ENCODE peak calls at places on chromosomes 3 and 15, in five cellular contexts. L is K562, Q is cardiac muscle cell, F is GM23338, B is PC-3. A is an unnamed sample.

GRCh38 chr3:134378384-134378783 is 4.1 kb upstream of the AMOTL2 start:
- DNase-seq in L (peak; percentile 38), Q (peak; percentile 70), F (peak; percentile 89), B (peak; percentile 35), A (no peak)

GRCh38 chr15:71469393-71469792 is 341.0 kb upstream of the NR2E3 start:
- DNase-seq in L (no peak), Q (no peak), F (peak; percentile 37), B (no peak), A (no peak)

GRCh38 chr3:32948625-32949445 is 2.6 kb upstream of the CCR4 start:
- DNase-seq in L (no peak), Q (no peak), F (no peak), B (no peak), A (no peak)

GRCh38 chr3:187139126-187139894 is at the start of gene RPL39L:
- DNase-seq in L (peak; percentile 95), Q (peak; percentile 91), F (peak; percentile 97), B (peak; percentile 88), A (peak; percentile 45)

GRCh38 chr3:8532251-8532831 is 30.7 kb downstream of the LMCD1 start:
- DNase-seq in L (no peak), Q (no peak), F (no peak), B (peak; percentile 80), A (no peak)

GRCh38 chr15:71199384-71200351 is 84.4 kb downstream of the THSD4 start:
- DNase-seq in L (no peak), Q (no peak), F (peak; percentile 17), B (no peak), A (no peak)

GRCh38 chr3:41163399-41163798 is 35.9 kb upstream of the CTNNB1 start:
- DNase-seq in L (no peak), Q (peak; percentile 40), F (no peak), B (no peak), A (no peak)

GRCh38 chr15:68626739-68627138 is 47.9 kb downstream of the CORO2B start:
- DNase-seq in L (no peak), Q (no peak), F (no peak), B (peak; percentile 11), A (no peak)

GRCh38 chr3:14520149-14520548 is 20.0 kb downstream of the GRIP2 start:
- DNase-seq in L (peak; percentile 47), Q (no peak), F (no peak), B (no peak), A (no peak)

GRCh38 chr3:10352146-10352911 is 31.4 kb upstream of the SEC13 start:
- DNase-seq in L (no peak), Q (peak; percentile 60), F (no peak), B (peak; percentile 70), A (peak; percentile 86)

GRCh38 chr3:57673158-57673557 is 19.7 kb downstream of the DENND6A start:
- DNase-seq in L (no peak), Q (no peak), F (no peak), B (no peak), A (no peak)

GRCh38 chr15:90868261-90868689 is at the start of gene FURIN:
- DNase-seq in L (peak; percentile 56), Q (no peak), F (no peak), B (peak; percentile 83), A (no peak)

GRCh38 chr3:158094235-158094916 is 11.8 kb downstream of the SHOX2 start:
- DNase-seq in L (no peak), Q (no peak), F (peak; percentile 78), B (no peak), A (no peak)

GRCh38 chr3:185688808-185689207 is 102.7 kb downstream of the SENP2 start:
- DNase-seq in L (no peak), Q (peak; percentile 94), F (no peak), B (peak; percentile 99), A (peak; percentile 90)

GRCh38 chr3:184811999-184812844 is at the start of gene VPS8:
- DNase-seq in L (peak; percentile 99), Q (peak; percentile 97), F (peak; percentile 97), B (peak; percentile 97), A (peak; percentile 91)

GRCh38 chr3:122619040-122619439 is 41.6 kb downstream of the PARP15 start:
- DNase-seq in L (no peak), Q (peak; percentile 7), F (no peak), B (peak; percentile 71), A (no peak)

GRCh38 chr15:74384566-74385441 is 17.4 kb upstream of the CYP11A1 start:
- DNase-seq in L (no peak), Q (no peak), F (no peak), B (peak; percentile 88), A (no peak)

GRCh38 chr3:15660055-15660940 is 58.8 kb downstream of the BTD start:
- DNase-seq in L (no peak), Q (no peak), F (no peak), B (peak; percentile 75), A (no peak)

GRCh38 chr3:183317886-183318845 is 65.1 kb downstream of the B3GNT5 start:
- DNase-seq in L (no peak), Q (peak; percentile 46), F (no peak), B (peak; percentile 89), A (no peak)

GRCh38 chr15:74955796-74956647 is 550 bp downstream of the RPP25 start:
- DNase-seq in L (peak; percentile 74), Q (peak; percentile 82), F (peak; percentile 79), B (no peak), A (no peak)

GRCh38 chr3:116059421-116060096 is 385.7 kb downstream of the LSAMP start:
- DNase-seq in L (peak; percentile 10), Q (peak; percentile 29), F (peak; percentile 52), B (peak; percentile 88), A (peak; percentile 49)

GRCh38 chr3:17307889-17308288 is 423.1 kb downstream of the PLCL2 start:
- DNase-seq in L (no peak), Q (no peak), F (peak; percentile 36), B (no peak), A (no peak)

GRCh38 chr15:42118650-42119531 is 24.5 kb upstream of the PLA2G4D start:
- DNase-seq in L (no peak), Q (peak; percentile 45), F (peak; percentile 59), B (peak; percentile 48), A (no peak)

GRCh38 chr3:167718582-167718981 is 16.1 kb downstream of the PDCD10 start:
- DNase-seq in L (peak; percentile 15), Q (no peak), F (no peak), B (no peak), A (no peak)

GRCh38 chr3:171346582-171346981 is 113.6 kb downstream of the TNIK start:
- DNase-seq in L (no peak), Q (no peak), F (no peak), B (no peak), A (no peak)

GRCh38 chr15:90561344-90562244 is 31.9 kb downstream of the CRTC3 start:
- DNase-seq in L (no peak), Q (peak; percentile 67), F (no peak), B (no peak), A (peak; percentile 49)

GRCh38 chr15:28919201-28919627 is 33.4 kb downstream of the APBA2 start:
- DNase-seq in L (no peak), Q (no peak), F (peak; percentile 35), B (peak; percentile 43), A (no peak)

GRCh38 chr15:90106522-90107117 is 4.4 kb upstream of the IDH2 start:
- DNase-seq in L (no peak), Q (peak; percentile 54), F (no peak), B (peak; percentile 75), A (no peak)

GRCh38 chr15:43370975-43371974 is at the start of the genes TUBGCP4 and ZSCAN29:
- DNase-seq in L (peak; percentile 96), Q (peak; percentile 81), F (peak; percentile 95), B (peak; percentile 82), A (peak; percentile 26)

GRCh38 chr15:44468713-44469385 is 41.4 kb downstream of the CTDSPL2 start:
- DNase-seq in L (no peak), Q (peak; percentile 50), F (no peak), B (peak; percentile 58), A (peak; percentile 3)

GRCh38 chr15:37016287-37016686 is 84.1 kb downstream of the MEIS2 start:
- DNase-seq in L (no peak), Q (peak; percentile 82), F (no peak), B (no peak), A (no peak)

DNA sequence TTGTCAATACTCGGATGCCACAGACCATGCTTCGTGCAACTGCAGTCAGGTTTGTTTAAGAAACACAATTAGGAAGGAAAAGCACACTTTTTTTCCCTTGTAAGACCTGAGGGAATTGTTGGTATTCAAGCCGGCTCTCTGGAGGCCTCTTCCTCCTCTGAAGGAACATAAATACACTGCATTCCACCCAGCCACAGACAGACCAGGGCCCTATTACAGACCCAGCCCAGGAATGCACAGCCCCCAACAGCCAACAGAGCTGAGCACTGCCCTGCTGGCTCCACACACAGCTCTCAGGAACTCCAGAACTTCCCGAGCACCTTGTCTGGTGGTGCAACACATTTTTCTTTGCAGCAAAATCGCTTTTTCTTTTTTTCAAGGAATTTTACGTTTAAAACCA is 488.7 kb upstream of the PROK2 start:
- DNase-seq in L (no peak), Q (peak; percentile 91), F (peak; percentile 73), B (no peak), A (peak; percentile 80)
- H3K27ac ChIP-seq in L (no peak overlapping the region), Q (no peak overlapping the region), F (no peak overlapping the region), B (no peak overlapping the region), A (peak overlapping the region; percentile 80)

GRCh38 chr15:78004919-78005634 is 72.4 kb downstream of the TBC1D2B start:
- DNase-seq in L (no peak), Q (peak; percentile 94), F (no peak), B (peak; percentile 3), A (peak; percentile 83)
- TF ChIP-seq CTCF in L (no peak), Q (peak; percentile 32), F (no peak), B (no peak), A (peak; percentile 48)

GRCh38 chr3:55159711-55160110 is 231.9 kb upstream of the LRTM1 start:
- DNase-seq in L (no peak), Q (no peak), F (no peak), B (no peak), A (no peak)

GRCh38 chr3:55162031-55162784 is 234.3 kb upstream of the LRTM1 start:
- DNase-seq in L (no peak), Q (peak; percentile 38), F (no peak), B (peak; percentile 37), A (no peak)

GRCh38 chr3:55163421-55163820 is 235.6 kb upstream of the LRTM1 start:
- DNase-seq in L (no peak), Q (no peak), F (no peak), B (no peak), A (no peak)

GRCh38 chr3:55160241-55160877 is 232.5 kb upstream of the LRTM1 start:
- DNase-seq in L (no peak), Q (peak; percentile 91), F (no peak), B (peak; percentile 88), A (peak; percentile 81)

GRCh38 chr3:55161256-55161655 is 233.4 kb upstream of the LRTM1 start:
- DNase-seq in L (no peak), Q (peak; percentile 36), F (no peak), B (no peak), A (no peak)
- H3K27ac ChIP-seq in L (no peak overlapping the region), Q (no peak overlapping the region), F (no peak overlapping the region), B (peak overlapping the region; percentile 94), A (no peak overlapping the region)

DNA sequence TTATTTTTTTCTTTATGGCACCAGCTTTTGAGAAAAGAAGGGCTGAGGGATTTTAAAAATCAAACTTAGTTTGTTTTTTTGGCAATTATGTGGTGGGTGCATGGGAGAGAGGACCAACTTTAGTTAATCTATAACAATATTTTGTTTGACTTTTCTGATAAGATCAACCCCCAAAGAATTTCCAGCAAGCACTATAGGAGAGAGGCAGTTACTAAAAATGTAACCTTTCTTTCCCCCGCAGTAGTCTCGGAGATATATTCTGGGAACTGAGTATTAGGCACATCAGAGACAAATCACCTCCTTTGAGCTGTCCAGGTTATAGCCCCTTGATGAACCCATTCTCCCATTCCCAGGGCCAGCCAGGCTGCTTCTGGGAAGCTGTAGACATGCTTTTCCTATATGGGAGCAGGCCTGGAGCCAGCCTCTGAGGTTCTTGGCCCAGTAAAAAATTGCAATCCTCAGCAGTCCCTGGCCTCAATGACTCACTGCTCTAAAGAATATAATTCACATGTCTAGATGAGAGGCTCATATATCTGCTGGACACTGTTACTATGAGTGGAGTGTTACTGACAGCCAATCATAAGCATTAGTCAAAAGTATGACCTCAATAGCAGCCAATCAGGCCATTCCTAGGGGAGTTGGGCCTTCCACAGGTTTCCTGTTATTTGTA is 138.3 kb upstream of the AGBL1 start:
- DNase-seq in L (no peak), Q (peak; percentile 2), F (no peak), B (no peak), A (no peak)
- TF ChIP-seq CTCF in L (no peak), Q (no peak), F (no peak), B (no peak), A (no peak)